ENCODE peak calls at places on chromosomes 1 and 21, in five cellular contexts. One of them, this sample, is unnamed. For H3K4me1, the result is how much of the 10 kb centered on the place peaks cover.

GRCh38 chr21:38683222-38683621 is 122.5 kb upstream of the ETS2 start:
- DNase-seq in fibroblast of lung: peak
- DNase-seq in breast epithelium: no peak
- DNase-seq in astrocyte: no peak
- DNase-seq in IMR-90: no peak
- DNase-seq in this sample: no peak

GRCh38 chr1:226047495-226047894 is 15.0 kb upstream of the H3-3A start:
- DNase-seq in breast epithelium: no peak
- DNase-seq in IMR-90: peak
- DNase-seq in astrocyte: peak
- DNase-seq in fibroblast of lung: peak
- DNase-seq in this sample: no peak

GRCh38 chr1:160205242-160205973 is at the start of gene PEA15:
- DNase-seq in astrocyte: no peak
- DNase-seq in fibroblast of lung: peak
- DNase-seq in IMR-90: peak
- DNase-seq in breast epithelium: peak
- DNase-seq in this sample: peak

GRCh38 chr1:47224676-47225399 is 7.2 kb downstream of the TAL1 start:
- DNase-seq in IMR-90: no peak
- DNase-seq in breast epithelium: no peak
- DNase-seq in fibroblast of lung: no peak
- DNase-seq in astrocyte: no peak
- DNase-seq in this sample: no peak

GRCh38 chr1:64915381-64916274 is 50.7 kb downstream of the JAK1 start:
- DNase-seq in breast epithelium: peak
- DNase-seq in IMR-90: peak
- DNase-seq in fibroblast of lung: peak
- DNase-seq in astrocyte: peak
- DNase-seq in this sample: no peak

GRCh38 chr1:200454425-200454824 is 44.6 kb upstream of the ZNF281 start:
- DNase-seq in fibroblast of lung: no peak
- DNase-seq in IMR-90: no peak
- DNase-seq in astrocyte: no peak
- DNase-seq in breast epithelium: no peak
- DNase-seq in this sample: no peak

GRCh38 chr1:159076753-159077656 is at the start of gene AIM2:
- DNase-seq in IMR-90: no peak
- DNase-seq in astrocyte: peak
- DNase-seq in fibroblast of lung: no peak
- DNase-seq in breast epithelium: no peak
- DNase-seq in this sample: no peak

GRCh38 chr1:4557949-4558348 is 96.5 kb upstream of the AJAP1 start:
- DNase-seq in breast epithelium: no peak
- DNase-seq in IMR-90: no peak
- DNase-seq in fibroblast of lung: no peak
- DNase-seq in astrocyte: no peak
- DNase-seq in this sample: no peak

GRCh38 chr1:8370928-8371327 is 53.0 kb downstream of the SLC45A1 start:
- DNase-seq in IMR-90: peak
- DNase-seq in astrocyte: peak
- DNase-seq in breast epithelium: peak
- DNase-seq in fibroblast of lung: no peak
- DNase-seq in this sample: no peak

GRCh38 chr1:14165289-14165867 is 433.1 kb upstream of the KAZN start:
- DNase-seq in fibroblast of lung: no peak
- DNase-seq in astrocyte: no peak
- DNase-seq in IMR-90: no peak
- DNase-seq in breast epithelium: no peak
- DNase-seq in this sample: no peak

GRCh38 chr1:3664700-3665375 is 12.5 kb downstream of the TP73 start:
- DNase-seq in astrocyte: no peak
- DNase-seq in IMR-90: no peak
- DNase-seq in fibroblast of lung: no peak
- DNase-seq in breast epithelium: peak
- DNase-seq in this sample: no peak

GRCh38 chr21:43924421-43925095 is 59.5 kb downstream of the AGPAT3 start:
- DNase-seq in IMR-90: no peak
- DNase-seq in breast epithelium: no peak
- DNase-seq in fibroblast of lung: no peak
- DNase-seq in astrocyte: no peak
- DNase-seq in this sample: no peak

GRCh38 chr1:89069955-89070354 is 4.9 kb upstream of the GBP1 start:
- DNase-seq in IMR-90: no peak
- DNase-seq in astrocyte: no peak
- DNase-seq in fibroblast of lung: peak
- DNase-seq in breast epithelium: no peak
- DNase-seq in this sample: no peak

GRCh38 chr1:165631403-165632151 is 543 bp downstream of the MGST3 start:
- DNase-seq in breast epithelium: peak
- DNase-seq in IMR-90: peak
- DNase-seq in fibroblast of lung: peak
- DNase-seq in astrocyte: peak
- DNase-seq in this sample: peak

GRCh38 chr1:231040019-231040799 is at the start of gene FAM89A:
- DNase-seq in IMR-90: no peak
- DNase-seq in breast epithelium: peak
- DNase-seq in astrocyte: no peak
- DNase-seq in fibroblast of lung: peak
- DNase-seq in this sample: peak

GRCh38 chr1:59007820-59008598 is 224.2 kb upstream of the JUN start:
- DNase-seq in fibroblast of lung: peak
- DNase-seq in breast epithelium: no peak
- DNase-seq in astrocyte: peak
- DNase-seq in IMR-90: peak
- DNase-seq in this sample: no peak

GRCh38 chr1:199463521-199464127 is 563.9 kb upstream of the NR5A2 start:
- DNase-seq in breast epithelium: no peak
- DNase-seq in astrocyte: peak
- DNase-seq in fibroblast of lung: peak
- DNase-seq in IMR-90: peak
- DNase-seq in this sample: no peak

GRCh38 chr1:181139631-181140051 is 51.1 kb downstream of the IER5 start:
- DNase-seq in fibroblast of lung: peak
- DNase-seq in breast epithelium: no peak
- DNase-seq in IMR-90: peak
- DNase-seq in astrocyte: no peak
- DNase-seq in this sample: no peak

GRCh38 chr21:34336245-34336644 is 27.6 kb upstream of the KCNE2 start:
- DNase-seq in astrocyte: no peak
- DNase-seq in fibroblast of lung: peak
- DNase-seq in IMR-90: no peak
- DNase-seq in breast epithelium: no peak
- DNase-seq in this sample: no peak

GRCh38 chr1:10975567-10976326 is 36.7 kb upstream of the TARDBP start:
- DNase-seq in fibroblast of lung: peak
- DNase-seq in IMR-90: peak
- DNase-seq in astrocyte: peak
- DNase-seq in breast epithelium: peak
- DNase-seq in this sample: no peak

GRCh38 chr1:201640624-201641023 is 101.7 kb downstream of the NAV1 start:
- DNase-seq in fibroblast of lung: peak
- DNase-seq in astrocyte: peak
- DNase-seq in IMR-90: peak
- DNase-seq in breast epithelium: no peak
- DNase-seq in this sample: no peak

GRCh38 chr1:20366766-20367602 is 76.3 kb downstream of the VWA5B1 start:
- DNase-seq in IMR-90: peak
- DNase-seq in astrocyte: peak
- DNase-seq in breast epithelium: no peak
- DNase-seq in fibroblast of lung: peak
- DNase-seq in this sample: no peak

GRCh38 chr1:84145051-84145450 is 980 bp downstream of the PRKACB start:
- DNase-seq in breast epithelium: no peak
- DNase-seq in astrocyte: no peak
- DNase-seq in IMR-90: peak
- DNase-seq in fibroblast of lung: no peak
- DNase-seq in this sample: no peak
- H3K4me1 ChIP-seq in breast epithelium: under half
- H3K4me1 ChIP-seq in astrocyte: under half
- H3K4me1 ChIP-seq in IMR-90: under half
- H3K4me1 ChIP-seq in fibroblast of lung: under half
- H3K4me1 ChIP-seq in this sample: under half

DNA sequence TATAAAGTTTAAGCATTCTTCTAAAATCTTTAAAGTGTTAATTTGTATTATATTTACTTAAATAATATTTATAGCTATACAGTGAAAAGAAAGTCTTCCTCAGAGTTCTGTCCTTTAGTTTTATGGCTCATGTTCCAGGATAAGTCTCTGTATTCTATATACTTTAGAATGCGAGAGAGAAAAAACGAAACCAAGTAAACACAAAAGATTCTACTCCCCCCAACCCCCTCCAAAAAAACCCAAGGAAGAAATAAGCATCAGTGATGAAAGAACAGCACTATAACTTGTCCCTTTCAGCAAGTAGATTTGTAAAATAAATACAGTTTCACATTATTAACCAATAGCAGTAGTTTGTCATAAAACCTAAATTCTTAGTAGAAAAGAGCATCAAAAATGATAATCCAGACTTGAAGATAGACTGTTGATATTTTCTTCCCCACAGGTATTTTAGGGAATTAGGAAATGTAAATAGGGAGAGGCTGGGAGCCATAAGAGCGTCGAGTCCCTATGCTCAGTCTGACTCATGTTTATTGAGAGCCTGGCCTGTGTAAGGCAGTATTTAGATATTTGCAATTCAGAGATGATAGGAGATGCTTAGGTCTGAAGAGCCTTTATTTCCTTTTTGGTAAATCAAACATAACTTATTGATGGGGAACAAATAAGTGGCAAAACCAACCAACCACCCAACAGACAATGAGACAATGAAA is 35.5 kb downstream of the CDC14A start:
- DNase-seq in breast epithelium: no peak
- DNase-seq in fibroblast of lung: peak
- DNase-seq in astrocyte: peak
- DNase-seq in IMR-90: peak
- DNase-seq in this sample: no peak
- H3K4me3 ChIP-seq in breast epithelium: no peak
- H3K4me3 ChIP-seq in fibroblast of lung: no peak
- H3K4me3 ChIP-seq in astrocyte: no peak
- H3K4me3 ChIP-seq in IMR-90: no peak
- H3K4me3 ChIP-seq in this sample: peak

DNA sequence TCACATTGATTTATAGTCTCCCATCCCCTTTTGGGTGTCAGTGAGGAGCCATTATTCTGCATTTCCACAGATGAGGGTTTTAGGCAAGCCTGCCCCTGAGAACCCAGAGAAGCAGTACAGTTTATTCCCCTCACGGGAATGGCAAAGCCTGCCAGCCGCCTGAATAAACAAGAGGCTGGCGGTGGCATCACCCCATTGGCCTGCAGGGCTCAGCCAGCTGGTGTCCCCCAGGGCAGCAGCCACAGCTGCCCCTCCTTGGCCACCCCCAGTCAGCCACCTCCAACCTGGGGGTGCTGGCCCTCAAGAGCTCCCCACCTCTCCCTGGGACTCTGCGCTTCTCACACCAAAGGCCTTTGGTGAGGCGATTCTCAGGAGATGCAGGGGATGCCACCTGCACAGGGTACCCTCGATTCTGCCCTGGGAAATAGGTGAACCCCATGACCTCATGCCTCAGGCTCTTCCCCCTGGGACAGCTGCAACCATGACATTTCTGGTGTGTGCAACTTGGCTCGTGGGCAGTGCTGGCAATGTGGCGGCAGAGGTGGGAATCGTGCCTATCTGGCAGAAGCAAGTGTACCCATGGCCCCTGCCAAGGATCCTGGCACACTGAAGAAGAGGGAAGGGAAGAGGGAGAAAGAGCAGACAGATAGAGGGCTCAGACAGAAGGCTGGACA is 14.0 kb downstream of the OLFML2B start:
- DNase-seq in fibroblast of lung: no peak
- DNase-seq in astrocyte: no peak
- DNase-seq in breast epithelium: no peak
- DNase-seq in IMR-90: no peak
- DNase-seq in this sample: no peak
- H3K4me1 ChIP-seq in fibroblast of lung: under half
- H3K4me1 ChIP-seq in astrocyte: under half
- H3K4me1 ChIP-seq in breast epithelium: under half
- H3K4me1 ChIP-seq in IMR-90: under half
- H3K4me1 ChIP-seq in this sample: under half

GRCh38 chr1:960371-961131 is at the start of gene KLHL17:
- DNase-seq in breast epithelium: no peak
- DNase-seq in IMR-90: peak
- DNase-seq in fibroblast of lung: peak
- DNase-seq in astrocyte: no peak
- DNase-seq in this sample: peak

GRCh38 chr1:961132-961652 is 808 bp downstream of the KLHL17 start:
- DNase-seq in IMR-90: no peak
- DNase-seq in astrocyte: no peak
- DNase-seq in fibroblast of lung: no peak
- DNase-seq in breast epithelium: no peak
- DNase-seq in this sample: no peak

GRCh38 chr1:958823-959729 is at the start of gene NOC2L:
- DNase-seq in astrocyte: peak
- DNase-seq in breast epithelium: peak
- DNase-seq in fibroblast of lung: peak
- DNase-seq in IMR-90: peak
- DNase-seq in this sample: peak

GRCh38 chr1:962381-963350 is 2.3 kb downstream of the KLHL17 start:
- DNase-seq in astrocyte: no peak
- DNase-seq in breast epithelium: no peak
- DNase-seq in fibroblast of lung: no peak
- DNase-seq in IMR-90: no peak
- DNase-seq in this sample: no peak

GRCh38 chr1:959730-960039 is 629 bp upstream of the NOC2L start:
- DNase-seq in astrocyte: no peak
- DNase-seq in fibroblast of lung: no peak
- DNase-seq in breast epithelium: no peak
- DNase-seq in IMR-90: no peak
- DNase-seq in this sample: no peak
- H3K4me3 ChIP-seq in astrocyte: no peak
- H3K4me3 ChIP-seq in fibroblast of lung: no peak
- H3K4me3 ChIP-seq in breast epithelium: peak
- H3K4me3 ChIP-seq in IMR-90: no peak
- H3K4me3 ChIP-seq in this sample: peak

GRCh38 chr1:166882893-166883292 is 6.8 kb upstream of the TADA1 start:
- DNase-seq in astrocyte: no peak
- DNase-seq in breast epithelium: no peak
- DNase-seq in fibroblast of lung: no peak
- DNase-seq in IMR-90: no peak
- DNase-seq in this sample: no peak
- H3K4me1 ChIP-seq in astrocyte: under half
- H3K4me1 ChIP-seq in breast epithelium: under half
- H3K4me1 ChIP-seq in fibroblast of lung: under half
- H3K4me1 ChIP-seq in IMR-90: under half
- H3K4me1 ChIP-seq in this sample: under half